ENCODE peak calls at places on chromosomes 13 and 19, in seven cellular contexts. R is anterior cingulate cortex, M is pons, W is NCI-H774, D is cardiac fibroblast, B is ecto neural progenitor cell, K is NCI-H2081. Q is an unnamed sample.

GRCh38 chr13:64697226-64697625 is 2532.9 kb downstream of the PCDH9 start:
- DNase-seq in R (no peak), M (no peak), W (no peak), D (peak), B (no peak), K (no peak), Q (no peak)

GRCh38 chr13:80012281-80012680 is 328.6 kb downstream of the SPRY2 start:
- DNase-seq in R (no peak), M (no peak), W (no peak), D (peak), B (no peak), K (no peak), Q (no peak)

GRCh38 chr13:46951516-46951915 is 54.7 kb upstream of the HTR2A start:
- DNase-seq in R (no peak), M (no peak), W (no peak), D (no peak), B (no peak), K (no peak), Q (no peak)

GRCh38 chr19:52749780-52750179 is 14.9 kb upstream of the ZNF611 start:
- DNase-seq in R (no peak), M (no peak), W (no peak), D (no peak), B (no peak), K (no peak), Q (no peak)

GRCh38 chr13:80955487-80955886 is 614.6 kb upstream of the SPRY2 start:
- DNase-seq in R (no peak), M (no peak), W (no peak), D (peak), B (no peak), K (no peak), Q (no peak)

GRCh38 chr19:32676186-32676894 is 692 bp downstream of the RGS9BP start:
- DNase-seq in R (no peak), M (no peak), W (peak), D (no peak), B (peak), K (peak), Q (peak)

GRCh38 chr19:41431426-41432386 is 4.5 kb upstream of the B3GNT8 start:
- DNase-seq in R (no peak), M (no peak), W (no peak), D (peak), B (no peak), K (no peak), Q (no peak)

GRCh38 chr19:42175952-42176648 is 41.4 kb downstream of the DEDD2 start:
- DNase-seq in R (no peak), M (no peak), W (no peak), D (peak), B (no peak), K (peak), Q (no peak)

GRCh38 chr13:34543836-34544235 is 398.2 kb upstream of the NBEA start:
- DNase-seq in R (no peak), M (no peak), W (no peak), D (no peak), B (no peak), K (no peak), Q (no peak)

GRCh38 chr19:45340232-45340898 is at the start of gene KLC3:
- DNase-seq in R (no peak), M (no peak), W (peak), D (no peak), B (peak), K (peak), Q (peak)

Q was measured in NCI-H345.